ENCODE peak calls at places on chromosomes 11 and 22, in six cellular contexts. One of them, this sample, is unnamed. For H3K4me1, the result is how much of the 10 kb centered on the place peaks cover.

GRCh38 chr11:83191491-83191890 is 2.0 kb upstream of the ANKRD42 start:
- DNase-seq in prostate gland: no peak
- DNase-seq in HCT116: no peak
- DNase-seq in HepG2: no peak
- DNase-seq in transverse colon: no peak
- DNase-seq in tibial nerve: no peak
- DNase-seq in this sample: no peak

GRCh38 chr11:74055938-74056337 is 47.1 kb upstream of the UCP3 start:
- DNase-seq in tibial nerve: no peak
- DNase-seq in prostate gland: no peak
- DNase-seq in HepG2: peak
- DNase-seq in transverse colon: no peak
- DNase-seq in HCT116: peak
- DNase-seq in this sample: peak

GRCh38 chr22:18091916-18092526 is 14.2 kb downstream of the PEX26 start:
- DNase-seq in HCT116: no peak
- DNase-seq in prostate gland: peak
- DNase-seq in HepG2: peak
- DNase-seq in tibial nerve: peak
- DNase-seq in transverse colon: peak
- DNase-seq in this sample: no peak

GRCh38 chr11:102807921-102808320 is 10.0 kb upstream of the MMP1 start:
- DNase-seq in prostate gland: no peak
- DNase-seq in tibial nerve: no peak
- DNase-seq in transverse colon: no peak
- DNase-seq in HepG2: peak
- DNase-seq in HCT116: peak
- DNase-seq in this sample: no peak

GRCh38 chr11:111938687-111939160 is 1.6 kb downstream of the DIXDC1 start:
- DNase-seq in prostate gland: no peak
- DNase-seq in tibial nerve: no peak
- DNase-seq in HepG2: peak
- DNase-seq in HCT116: no peak
- DNase-seq in transverse colon: no peak
- DNase-seq in this sample: no peak

GRCh38 chr11:68569357-68569756 is 108.8 kb downstream of the PPP6R3 start:
- DNase-seq in tibial nerve: no peak
- DNase-seq in prostate gland: no peak
- DNase-seq in transverse colon: no peak
- DNase-seq in HepG2: no peak
- DNase-seq in HCT116: no peak
- DNase-seq in this sample: no peak

GRCh38 chr11:63459586-63459985 is 31.4 kb downstream of the PLAAT5 start:
- DNase-seq in HCT116: no peak
- DNase-seq in tibial nerve: no peak
- DNase-seq in transverse colon: no peak
- DNase-seq in HepG2: no peak
- DNase-seq in prostate gland: no peak
- DNase-seq in this sample: no peak

GRCh38 chr11:61090521-61090920 is 11.8 kb upstream of the CD5 start:
- DNase-seq in HepG2: no peak
- DNase-seq in HCT116: no peak
- DNase-seq in tibial nerve: no peak
- DNase-seq in prostate gland: no peak
- DNase-seq in transverse colon: no peak
- DNase-seq in this sample: no peak

GRCh38 chr11:99432677-99433076 is 411.9 kb downstream of the CNTN5 start:
- DNase-seq in HepG2: no peak
- DNase-seq in tibial nerve: no peak
- DNase-seq in prostate gland: no peak
- DNase-seq in transverse colon: no peak
- DNase-seq in HCT116: no peak
- DNase-seq in this sample: no peak

GRCh38 chr11:111602865-111603632 is 800 bp downstream of the SIK2 start:
- DNase-seq in transverse colon: peak
- DNase-seq in tibial nerve: no peak
- DNase-seq in HepG2: no peak
- DNase-seq in prostate gland: peak
- DNase-seq in HCT116: no peak
- DNase-seq in this sample: no peak

GRCh38 chr22:20758688-20759087 is 15.2 kb upstream of the SERPIND1 start:
- DNase-seq in HCT116: no peak
- DNase-seq in prostate gland: no peak
- DNase-seq in transverse colon: no peak
- DNase-seq in HepG2: peak
- DNase-seq in tibial nerve: no peak
- DNase-seq in this sample: no peak

GRCh38 chr22:47171441-47172221 is 409.2 kb downstream of the TBC1D22A start:
- DNase-seq in transverse colon: peak
- DNase-seq in HepG2: no peak
- DNase-seq in prostate gland: no peak
- DNase-seq in HCT116: no peak
- DNase-seq in tibial nerve: peak
- DNase-seq in this sample: no peak

GRCh38 chr22:12601870-12602779 is 2925.9 kb upstream of the OR11H1 start:
- DNase-seq in prostate gland: no peak
- DNase-seq in transverse colon: no peak
- DNase-seq in tibial nerve: no peak
- DNase-seq in HepG2: peak
- DNase-seq in HCT116: no peak
- DNase-seq in this sample: no peak

GRCh38 chr11:59285716-59286260 is 72.9 kb upstream of the OR5AN1 start:
- DNase-seq in transverse colon: no peak
- DNase-seq in HCT116: no peak
- DNase-seq in prostate gland: no peak
- DNase-seq in tibial nerve: no peak
- DNase-seq in HepG2: no peak
- DNase-seq in this sample: no peak

GRCh38 chr11:3888210-3888609 is 32.7 kb downstream of the STIM1 start:
- DNase-seq in HepG2: no peak
- DNase-seq in tibial nerve: no peak
- DNase-seq in prostate gland: no peak
- DNase-seq in transverse colon: no peak
- DNase-seq in HCT116: no peak
- DNase-seq in this sample: no peak

GRCh38 chr11:64845125-64845735 is 777 bp upstream of the CDC42BPG start:
- DNase-seq in HepG2: peak
- DNase-seq in prostate gland: no peak
- DNase-seq in tibial nerve: no peak
- DNase-seq in transverse colon: peak
- DNase-seq in HCT116: no peak
- DNase-seq in this sample: no peak

GRCh38 chr11:59754494-59754858 is 700 bp upstream of the STX3 start:
- DNase-seq in transverse colon: peak
- DNase-seq in HepG2: no peak
- DNase-seq in HCT116: no peak
- DNase-seq in tibial nerve: no peak
- DNase-seq in prostate gland: peak
- DNase-seq in this sample: peak

GRCh38 chr22:28142361-28142801 is 223.3 kb upstream of the PITPNB start:
- DNase-seq in prostate gland: peak
- DNase-seq in tibial nerve: no peak
- DNase-seq in transverse colon: no peak
- DNase-seq in HepG2: peak
- DNase-seq in HCT116: no peak
- DNase-seq in this sample: no peak

GRCh38 chr22:47872761-47873535 is 1110.5 kb downstream of the TBC1D22A start:
- DNase-seq in prostate gland: no peak
- DNase-seq in HCT116: no peak
- DNase-seq in transverse colon: no peak
- DNase-seq in tibial nerve: no peak
- DNase-seq in HepG2: no peak
- DNase-seq in this sample: no peak

GRCh38 chr11:103942646-103943045 is 93.8 kb upstream of the DDI1 start:
- DNase-seq in tibial nerve: no peak
- DNase-seq in transverse colon: no peak
- DNase-seq in HepG2: no peak
- DNase-seq in HCT116: no peak
- DNase-seq in prostate gland: no peak
- DNase-seq in this sample: no peak

GRCh38 chr11:7275133-7275532 is 23.4 kb downstream of the SYT9 start:
- DNase-seq in HepG2: no peak
- DNase-seq in prostate gland: no peak
- DNase-seq in transverse colon: no peak
- DNase-seq in HCT116: no peak
- DNase-seq in tibial nerve: no peak
- DNase-seq in this sample: no peak
- TF ChIP-seq POLR2A in HepG2: no peak
- TF ChIP-seq POLR2A in prostate gland: no peak
- TF ChIP-seq POLR2A in transverse colon: no peak
- TF ChIP-seq POLR2A in HCT116: no peak
- TF ChIP-seq POLR2A in tibial nerve: no peak
- TF ChIP-seq POLR2A in this sample: no peak

GRCh38 chr11:811446-812245 is 1.9 kb downstream of the RPLP2 start:
- DNase-seq in HCT116: no peak
- DNase-seq in HepG2: no peak
- DNase-seq in prostate gland: no peak
- DNase-seq in tibial nerve: no peak
- DNase-seq in transverse colon: no peak
- DNase-seq in this sample: peak
- TF ChIP-seq CTCF in HCT116: peak
- TF ChIP-seq CTCF in HepG2: peak
- TF ChIP-seq CTCF in prostate gland: no peak
- TF ChIP-seq CTCF in tibial nerve: no peak
- TF ChIP-seq CTCF in transverse colon: no peak
- TF ChIP-seq CTCF in this sample: no peak

GRCh38 chr11:1762537-1763302 is 1.0 kb downstream of the CTSD start:
- DNase-seq in HepG2: peak
- DNase-seq in prostate gland: peak
- DNase-seq in HCT116: peak
- DNase-seq in transverse colon: peak
- DNase-seq in tibial nerve: no peak
- DNase-seq in this sample: peak
- H3K4me1 ChIP-seq in HepG2: under half
- H3K4me1 ChIP-seq in prostate gland: under half
- H3K4me1 ChIP-seq in HCT116: under half
- H3K4me1 ChIP-seq in transverse colon: under half
- H3K4me1 ChIP-seq in tibial nerve: half or more
- H3K4me1 ChIP-seq in this sample: under half

DNA sequence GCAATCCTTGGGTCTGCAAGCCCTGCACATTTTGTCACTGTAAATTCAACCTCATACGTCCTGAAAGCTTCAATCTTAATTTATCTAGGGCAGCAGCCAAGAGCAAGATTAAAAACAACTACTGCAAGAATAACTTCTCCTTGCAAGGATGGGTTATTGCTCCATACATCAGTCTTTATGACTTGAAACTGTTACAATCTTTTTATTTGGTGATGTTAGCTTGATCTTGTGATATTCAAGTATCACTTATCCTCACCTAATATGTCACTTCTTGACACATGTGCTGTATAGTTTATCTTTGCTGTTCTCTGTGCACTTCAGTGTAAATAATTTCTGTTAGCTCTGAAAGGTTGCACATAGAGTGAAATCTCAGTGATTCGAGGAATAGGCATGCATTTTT is 14.7 kb upstream of the APLP2 start:
- DNase-seq in HCT116: no peak
- DNase-seq in prostate gland: no peak
- DNase-seq in transverse colon: no peak
- DNase-seq in tibial nerve: no peak
- DNase-seq in HepG2: no peak
- DNase-seq in this sample: no peak
- TF ChIP-seq POLR2A in HCT116: no peak
- TF ChIP-seq POLR2A in prostate gland: no peak
- TF ChIP-seq POLR2A in transverse colon: no peak
- TF ChIP-seq POLR2A in tibial nerve: no peak
- TF ChIP-seq POLR2A in HepG2: no peak
- TF ChIP-seq POLR2A in this sample: no peak

GRCh38 chr11:2739531-2740274 is 39.9 kb upstream of the KCNQ1OT1 start:
- DNase-seq in tibial nerve: no peak
- DNase-seq in HepG2: no peak
- DNase-seq in prostate gland: no peak
- DNase-seq in transverse colon: no peak
- DNase-seq in HCT116: no peak
- DNase-seq in this sample: no peak

GRCh38 chr11:2742201-2742600 is 42.4 kb upstream of the KCNQ1OT1 start:
- DNase-seq in prostate gland: no peak
- DNase-seq in tibial nerve: no peak
- DNase-seq in transverse colon: no peak
- DNase-seq in HCT116: no peak
- DNase-seq in HepG2: no peak
- DNase-seq in this sample: no peak

GRCh38 chr11:2741377-2742131 is 41.8 kb upstream of the KCNQ1OT1 start:
- DNase-seq in tibial nerve: no peak
- DNase-seq in prostate gland: no peak
- DNase-seq in transverse colon: no peak
- DNase-seq in HepG2: no peak
- DNase-seq in HCT116: no peak
- DNase-seq in this sample: no peak

GRCh38 chr11:2740275-2740940 is 40.6 kb upstream of the KCNQ1OT1 start:
- DNase-seq in transverse colon: no peak
- DNase-seq in prostate gland: no peak
- DNase-seq in HepG2: no peak
- DNase-seq in HCT116: no peak
- DNase-seq in tibial nerve: no peak
- DNase-seq in this sample: no peak

GRCh38 chr11:2741006-2741376 is 41.2 kb upstream of the KCNQ1OT1 start:
- DNase-seq in HCT116: no peak
- DNase-seq in transverse colon: no peak
- DNase-seq in HepG2: no peak
- DNase-seq in prostate gland: no peak
- DNase-seq in tibial nerve: no peak
- DNase-seq in this sample: no peak
- TF ChIP-seq CTCF in HCT116: no peak
- TF ChIP-seq CTCF in transverse colon: no peak
- TF ChIP-seq CTCF in HepG2: no peak
- TF ChIP-seq CTCF in prostate gland: no peak
- TF ChIP-seq CTCF in tibial nerve: no peak
- TF ChIP-seq CTCF in this sample: no peak

DNA sequence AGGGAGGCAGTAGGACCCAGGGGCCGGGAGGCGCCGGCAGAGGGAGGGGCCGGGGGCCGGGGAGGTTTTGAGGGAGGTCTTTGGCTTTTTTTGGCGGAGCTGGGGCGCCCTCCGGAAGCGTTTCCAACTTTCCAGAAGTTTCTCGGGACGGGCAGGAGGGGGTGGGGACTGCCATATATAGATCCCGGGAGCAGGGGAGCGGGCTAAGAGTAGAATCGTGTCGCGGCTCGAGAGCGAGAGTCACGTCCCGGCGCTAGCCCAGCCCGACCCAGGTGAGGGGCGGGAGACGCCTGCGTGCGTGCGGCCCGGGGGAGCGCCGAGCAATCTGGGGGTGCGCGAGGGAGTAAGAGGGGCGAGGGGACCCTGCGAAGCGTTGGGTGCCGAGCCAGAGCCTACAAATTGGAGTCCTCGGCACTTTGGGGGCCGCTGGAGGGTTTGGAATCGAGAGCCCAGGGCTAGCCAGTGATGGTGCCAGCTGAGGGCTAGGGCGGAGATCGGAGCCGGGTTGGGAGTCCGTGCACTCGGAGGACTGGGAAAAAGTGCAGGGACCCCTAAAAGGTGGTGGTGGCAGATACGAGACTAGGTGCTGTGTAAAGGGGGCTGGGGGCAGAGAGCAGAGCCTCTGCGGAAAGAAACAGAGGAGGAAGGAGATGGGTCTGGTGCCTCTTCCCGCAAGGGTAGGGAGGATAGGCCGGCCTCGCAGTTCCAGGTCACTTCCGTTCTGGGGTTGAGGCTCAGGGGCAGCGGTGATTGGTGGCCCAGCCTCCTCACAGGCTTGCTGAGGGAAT is at the start of gene SERPINH1:
- DNase-seq in HepG2: peak
- DNase-seq in transverse colon: peak
- DNase-seq in tibial nerve: peak
- DNase-seq in HCT116: peak
- DNase-seq in prostate gland: peak
- DNase-seq in this sample: peak
- H3K4me1 ChIP-seq in HepG2: half or more
- H3K4me1 ChIP-seq in transverse colon: half or more
- H3K4me1 ChIP-seq in tibial nerve: half or more
- H3K4me1 ChIP-seq in HCT116: half or more
- H3K4me1 ChIP-seq in prostate gland: under half
- H3K4me1 ChIP-seq in this sample: half or more

This sample was measured in gastrocnemius medialis.